ENCODE peak calls at places on chromosomes 3 and 15, in ten cellular contexts. Y is AG09309, B is stomach, C is GM12864, G is lower leg skin, E is foreskin keratinocyte, V is neural crest cell, K is thoracic aorta, O is colonic mucosa, X is HepG2. N is an unnamed sample.

GRCh38 chr3:141412936-141413354 is 44.6 kb downstream of the ZBTB38 start:
- DNase-seq in E (no peak), V (no peak), G (peak), X (peak), K (peak), B (peak), Y (peak), C (no peak), O (peak), N (no peak)

GRCh38 chr15:78044407-78045155 is 32.9 kb downstream of the TBC1D2B start:
- DNase-seq in C (no peak), O (peak), G (no peak), X (no peak), E (no peak), Y (no peak), V (no peak), B (no peak), K (no peak), N (no peak)

GRCh38 chr15:88246081-88246480 is 10.5 kb downstream of the NTRK3 start:
- DNase-seq in K (no peak), O (no peak), B (no peak), X (no peak), Y (no peak), C (no peak), G (no peak), V (no peak), E (no peak), N (no peak)

GRCh38 chr15:94083467-94083991 is 147.8 kb upstream of the MCTP2 start:
- DNase-seq in X (no peak), K (no peak), V (no peak), G (no peak), Y (peak), C (no peak), E (no peak), B (no peak), O (no peak), N (no peak)

GRCh38 chr15:23416349-23417276 is 30.4 kb downstream of the GOLGA6L2 start:
- DNase-seq in E (no peak), G (no peak), O (no peak), X (no peak), Y (no peak), K (no peak), V (no peak), C (no peak), B (no peak), N (no peak)

GRCh38 chr3:77931272-77932009 is 891.5 kb downstream of the ROBO2 start:
- DNase-seq in K (no peak), Y (peak), O (no peak), C (no peak), E (no peak), G (no peak), B (no peak), V (no peak), X (peak), N (no peak)

GRCh38 chr15:67850995-67851535 is 11.2 kb upstream of the RNU6-1 start:
- DNase-seq in E (peak), G (no peak), C (no peak), O (no peak), Y (no peak), B (no peak), X (peak), V (no peak), K (no peak), N (no peak)

GRCh38 chr3:48186993-48187578 is 1.1 kb downstream of the CDC25A start:
- DNase-seq in V (peak), Y (no peak), E (no peak), C (no peak), K (no peak), O (no peak), X (no peak), G (no peak), B (no peak), N (no peak)

GRCh38 chr15:76056931-76057330 is 2.9 kb upstream of the TMEM266 start:
- DNase-seq in G (no peak), Y (no peak), K (no peak), E (peak), B (no peak), V (no peak), O (no peak), C (peak), X (no peak), N (no peak)

GRCh38 chr3:27666708-27667107 is 55.4 kb downstream of the EOMES start:
- DNase-seq in E (no peak), V (peak), C (no peak), Y (peak), K (no peak), X (no peak), O (peak), B (no peak), G (peak), N (no peak)
- TF ChIP-seq CTCF in E (no peak), V (no peak), C (no peak), Y (no peak), K (no peak), X (no peak), O (no peak), B (no peak), G (no peak), N (no peak)

GRCh38 chr3:157544501-157545139 is 41.4 kb upstream of the VEPH1 start:
- DNase-seq in O (no peak), G (peak), E (no peak), K (no peak), B (no peak), Y (peak), V (no peak), C (no peak), X (no peak), N (no peak)

GRCh38 chr3:157543491-157544035 is 40.3 kb upstream of the VEPH1 start:
- DNase-seq in V (no peak), E (no peak), Y (no peak), G (no peak), B (no peak), K (no peak), C (no peak), O (no peak), X (no peak), N (no peak)

GRCh38 chr3:157540656-157541055 is 37.4 kb upstream of the VEPH1 start:
- DNase-seq in O (no peak), C (no peak), E (no peak), V (no peak), Y (no peak), B (no peak), K (no peak), G (no peak), X (no peak), N (no peak)

GRCh38 chr3:157541506-157542236 is 38.5 kb upstream of the VEPH1 start:
- DNase-seq in V (no peak), B (no peak), X (no peak), G (no peak), K (no peak), C (no peak), O (no peak), E (no peak), Y (no peak), N (no peak)

DNA sequence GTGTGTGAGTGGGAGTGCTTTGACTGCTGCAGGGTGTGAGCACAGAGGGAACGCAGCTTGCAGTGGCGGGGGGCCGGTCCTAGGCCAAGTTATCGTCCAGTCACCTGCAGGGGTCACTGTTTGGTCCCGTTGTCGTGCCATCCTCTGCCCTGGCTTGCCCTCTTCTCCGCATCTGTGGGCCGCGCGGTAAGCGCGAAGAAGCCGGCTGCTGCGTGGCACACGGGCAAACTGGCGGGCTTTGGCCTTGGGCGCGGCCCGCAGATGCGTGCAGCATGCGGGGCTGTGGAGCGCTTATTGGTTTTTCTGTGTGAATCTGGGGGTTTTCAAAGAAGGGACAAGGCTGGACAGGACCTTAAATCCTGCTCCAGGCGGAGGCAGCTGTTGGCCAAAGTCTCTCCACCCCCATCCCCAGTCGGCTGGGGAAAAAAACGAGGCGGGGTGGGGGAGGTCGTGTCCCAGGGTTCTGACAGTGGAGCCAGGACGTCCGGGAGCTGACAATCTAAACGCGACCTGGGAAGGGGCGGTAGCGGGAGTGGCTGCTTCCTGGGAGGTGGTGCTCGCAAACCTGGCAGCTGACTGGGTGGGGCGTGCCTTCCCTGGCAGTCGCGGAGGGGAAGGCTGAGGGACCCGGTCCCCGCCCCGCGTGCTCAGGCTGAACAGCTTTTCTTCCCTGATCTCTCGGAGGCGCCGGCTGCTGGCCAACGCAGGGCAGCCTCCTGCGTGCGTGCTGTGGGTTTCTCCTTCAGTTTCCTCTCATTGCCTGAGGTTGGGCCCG is 39.7 kb upstream of the VEPH1 start:
- DNase-seq in B (peak), V (peak), Y (no peak), C (no peak), G (peak), X (no peak), K (no peak), O (peak), E (no peak), N (no peak)
- TF ChIP-seq CTCF in B (peak), V (peak), Y (peak), C (no peak), G (no peak), X (no peak), K (no peak), O (no peak), E (peak), N (no peak)

GRCh38 chr3:160924776-160925175 is 168.7 kb downstream of the PPM1L start:
- DNase-seq in C (no peak), E (no peak), B (no peak), O (no peak), Y (no peak), K (no peak), V (no peak), G (no peak), X (no peak), N (no peak)

GRCh38 chr3:160919942-160920341 is 163.9 kb downstream of the PPM1L start:
- DNase-seq in Y (no peak), X (no peak), C (no peak), B (no peak), G (no peak), O (no peak), E (no peak), K (no peak), V (no peak), N (no peak)

GRCh38 chr3:160921020-160921635 is 165.1 kb downstream of the PPM1L start:
- DNase-seq in V (peak), X (peak), B (peak), O (no peak), K (no peak), Y (peak), C (peak), G (no peak), E (no peak), N (no peak)
- TF ChIP-seq CTCF in V (peak), X (peak), B (peak), O (peak), K (peak), Y (peak), C (peak), G (no peak), E (peak), N (no peak)

GRCh38 chr3:31724681-31725080 is 192.0 kb downstream of the STT3B start:
- DNase-seq in O (no peak), G (no peak), C (peak), K (no peak), X (no peak), E (peak), V (no peak), B (no peak), Y (no peak), N (no peak)
- TF ChIP-seq CTCF in O (no peak), G (no peak), C (peak), K (no peak), X (peak), E (peak), V (peak), B (no peak), Y (no peak), N (no peak)

DNA sequence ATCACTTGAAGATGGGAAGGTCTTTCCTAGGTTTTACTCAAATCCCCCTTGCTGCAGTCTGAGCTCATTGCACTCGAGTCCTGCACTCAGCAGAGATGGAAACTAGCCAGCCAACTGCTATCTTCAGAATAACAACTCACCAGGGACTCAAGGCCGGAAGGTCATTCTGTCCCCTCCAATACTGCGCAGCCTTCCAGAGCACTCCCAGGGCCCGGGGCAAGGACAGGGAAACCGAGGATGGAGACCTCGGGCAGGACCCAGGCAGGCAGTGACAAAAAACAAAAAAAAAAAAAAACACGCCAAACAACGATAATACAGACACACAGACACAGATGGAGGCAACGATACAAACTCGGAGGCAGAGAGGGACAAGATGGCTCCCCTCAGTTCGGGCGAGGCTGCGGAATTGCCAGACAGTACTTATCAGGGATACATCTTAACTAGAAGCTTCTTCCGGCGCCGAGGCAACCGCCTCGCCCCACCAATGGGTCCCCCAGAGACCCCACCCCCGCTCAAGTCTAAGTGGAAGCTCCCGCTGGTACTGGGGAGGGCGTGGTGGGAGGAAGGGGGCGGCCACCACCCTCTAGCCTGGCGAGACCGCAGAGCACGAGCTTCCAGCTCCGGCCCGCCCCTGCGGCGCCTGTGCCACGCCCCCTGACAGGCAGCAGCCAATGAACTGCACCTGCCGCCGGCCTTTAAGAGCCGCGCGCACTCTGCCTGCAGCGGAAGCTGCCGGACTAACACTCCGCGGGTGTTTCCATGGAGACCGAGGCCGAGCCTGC is 7.0 kb upstream of the MAP1A start:
- DNase-seq in C (peak), G (peak), E (peak), O (peak), X (peak), K (peak), Y (peak), V (peak), B (peak), N (peak)
- TF ChIP-seq CTCF in C (no peak), G (no peak), E (no peak), O (no peak), X (peak), K (peak), Y (peak), V (peak), B (peak), N (no peak)

GRCh38 chr3:33915796-33916589 is 117.6 kb downstream of the PDCD6IP start:
- DNase-seq in K (no peak), E (no peak), C (peak), B (no peak), X (peak), V (no peak), Y (no peak), G (no peak), O (no peak), N (no peak)
- TF ChIP-seq CTCF in K (no peak), E (peak), C (peak), B (no peak), X (peak), V (peak), Y (peak), G (no peak), O (no peak), N (no peak)

N was measured in activated B cell treated with CpG ODN at 0.5 μM for 24 hours.